ENCODE peak calls at places on chromosomes 12 and 14, in four cellular contexts. E is adipocyte; K is CD4-positive, alpha-beta T cell; X is gastrocnemius medialis. R is an unnamed sample.

GRCh38 chr14:94331462-94331861 is 8.3 kb upstream of the SERPINA6 start:
- DNase-seq in E (no peak), K (no peak), X (no peak), R (no peak)

GRCh38 chr12:92561543-92561899 is 141.3 kb upstream of the PLEKHG7 start:
- DNase-seq in E (peak; percentile 89), K (no peak), X (peak; percentile 50), R (no peak)

GRCh38 chr12:23055004-23055403 is 430.0 kb downstream of the ETNK1 start:
- DNase-seq in E (peak; percentile 4), K (no peak), X (no peak), R (no peak)

GRCh38 chr12:10069099-10069498 is 29.7 kb downstream of the CLEC1A start:
- DNase-seq in E (no peak), K (no peak), X (no peak), R (no peak)

GRCh38 chr12:96235497-96235826 is 41.3 kb downstream of the ELK3 start:
- DNase-seq in E (no peak), K (no peak), X (no peak), R (no peak)

GRCh38 chr12:122363782-122364181 is 58.7 kb downstream of the CLIP1 start:
- DNase-seq in E (no peak), K (no peak), X (peak; percentile 93), R (no peak)

GRCh38 chr12:124609041-124609984 is 41.9 kb upstream of the NCOR2 start:
- DNase-seq in E (peak; percentile 8), K (peak; percentile 79), X (peak; percentile 44), R (peak; percentile 68)

GRCh38 chr14:101119830-101120571 is 216.5 kb upstream of the RTL1 start:
- DNase-seq in E (peak; percentile 3), K (no peak), X (peak; percentile 20), R (no peak)

GRCh38 chr12:30296486-30296885 is 399.2 kb downstream of the IPO8 start:
- DNase-seq in E (no peak), K (no peak), X (no peak), R (no peak)

GRCh38 chr12:62517887-62518286 is 51.3 kb downstream of the MON2 start:
- DNase-seq in E (no peak), K (no peak), X (no peak), R (no peak)

GRCh38 chr14:92209141-92209540 is 87.4 kb downstream of the CPSF2 start:
- DNase-seq in E (no peak), K (no peak), X (no peak), R (no peak)

GRCh38 chr12:124716208-124717141 is 147.2 kb downstream of the SCARB1 start:
- DNase-seq in E (no peak), K (no peak), X (no peak), R (no peak)

GRCh38 chr12:26028953-26029740 is 70.7 kb downstream of the RASSF8 start:
- DNase-seq in E (peak; percentile 86), K (no peak), X (no peak), R (no peak)

GRCh38 chr12:67268335-67268895 is 743 bp upstream of the CAND1 start:
- DNase-seq in E (peak; percentile 99), K (peak; percentile 71), X (peak; percentile 94), R (peak; percentile 62)

GRCh38 chr14:100778078-100778927 is 47.6 kb upstream of the MEG3 start:
- DNase-seq in E (no peak), K (no peak), X (no peak), R (no peak)

GRCh38 chr12:4139191-4139590 is 134.4 kb upstream of the CCND2 start:
- DNase-seq in E (no peak), K (no peak), X (no peak), R (no peak)

GRCh38 chr14:38868415-38869290 is 234.4 kb downstream of the SEC23A start:
- DNase-seq in E (no peak), K (no peak), X (no peak), R (no peak)

GRCh38 chr14:100429537-100429936 is 106.4 kb downstream of the SLC25A47 start:
- DNase-seq in E (no peak), K (no peak), X (no peak), R (no peak)

GRCh38 chr12:110345176-110345651 is 58.3 kb downstream of the ANAPC7 start:
- DNase-seq in E (no peak), K (no peak), X (no peak), R (no peak)

GRCh38 chr12:109741970-109742372 is 28.3 kb downstream of the FAM222A start:
- DNase-seq in E (no peak), K (no peak), X (peak; percentile 1), R (no peak)

GRCh38 chr14:28766505-28767238 is at the start of gene FOXG1:
- DNase-seq in E (no peak), K (no peak), X (no peak), R (no peak)

GRCh38 chr12:68175566-68176033 is 16.1 kb upstream of the IFNG start:
- DNase-seq in E (no peak), K (peak; percentile 44), X (no peak), R (peak; percentile 53)

GRCh38 chr14:88227693-88228092 is 95.4 kb downstream of the KCNK10 start:
- DNase-seq in E (no peak), K (no peak), X (no peak), R (no peak)

DNA sequence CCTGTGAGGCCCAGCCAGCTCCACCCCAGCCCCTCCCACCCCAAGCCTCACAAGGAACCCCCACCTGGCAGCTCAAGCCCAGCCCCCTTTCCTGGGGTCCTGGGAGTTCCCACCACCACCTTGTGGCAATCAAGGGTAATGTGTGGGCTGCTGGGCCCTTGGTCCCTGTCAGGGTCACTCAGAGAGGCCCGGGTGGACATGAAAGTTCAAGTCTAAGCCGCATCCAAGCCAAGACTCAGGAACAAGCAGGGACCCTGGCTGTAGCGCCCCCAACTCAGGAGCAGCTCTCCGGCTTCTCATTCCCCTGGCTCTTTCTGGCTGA is 106.4 kb upstream of the C14orf180 start:
- DNase-seq in E (no peak), K (no peak), X (no peak), R (no peak)
- H3K9me3 ChIP-seq in E (no peaks in the 10 kb centered on the region), K (no peaks in the 10 kb centered on the region), X (no peaks in the 10 kb centered on the region), R (no peaks in the 10 kb centered on the region)

GRCh38 chr12:112528521-112528920 is 109.8 kb downstream of the PTPN11 start:
- DNase-seq in E (no peak), K (no peak), X (no peak), R (no peak)

GRCh38 chr12:112535637-112536366 is 117.1 kb downstream of the PTPN11 start:
- DNase-seq in E (no peak), K (no peak), X (no peak), R (no peak)

GRCh38 chr12:112530941-112531340 is 112.2 kb downstream of the PTPN11 start:
- DNase-seq in E (no peak), K (no peak), X (no peak), R (no peak)

GRCh38 chr12:112535017-112535416 is 116.3 kb downstream of the PTPN11 start:
- DNase-seq in E (no peak), K (no peak), X (no peak), R (no peak)

DNA sequence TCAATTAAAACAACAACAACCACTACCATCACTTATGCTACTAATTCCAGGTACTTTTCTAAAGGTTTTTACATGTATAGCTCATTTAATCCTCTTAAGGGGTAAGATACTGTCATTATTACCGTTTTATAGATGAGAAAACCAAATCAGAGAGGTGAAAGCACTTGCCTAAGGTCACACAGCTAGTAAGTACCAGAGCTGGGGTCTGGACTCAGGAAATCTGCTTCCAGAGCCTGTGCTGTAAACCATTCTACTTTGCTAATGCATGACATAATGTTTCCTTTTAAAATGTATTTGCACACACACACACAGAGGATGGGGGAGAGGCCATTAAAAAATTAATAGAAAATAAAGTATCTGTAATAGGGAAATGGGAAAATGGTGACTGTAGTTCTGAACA is 113.4 kb downstream of the PTPN11 start:
- DNase-seq in E (no peak), K (no peak), X (no peak), R (no peak)
- H3K9me3 ChIP-seq in E (no peaks in the 10 kb centered on the region), K (no peaks in the 10 kb centered on the region), X (no peaks in the 10 kb centered on the region), R (no peaks in the 10 kb centered on the region)

GRCh38 chr12:130511285-130511684 is 173.6 kb downstream of the PIWIL1 start:
- DNase-seq in E (no peak), K (no peak), X (no peak), R (no peak)

GRCh38 chr12:130513572-130513971 is 175.9 kb downstream of the PIWIL1 start:
- DNase-seq in E (no peak), K (no peak), X (no peak), R (no peak)

GRCh38 chr12:130509454-130509853 is 171.8 kb downstream of the PIWIL1 start:
- DNase-seq in E (no peak), K (no peak), X (no peak), R (no peak)

GRCh38 chr12:130517588-130517987 is 179.9 kb downstream of the PIWIL1 start:
- DNase-seq in E (no peak), K (no peak), X (no peak), R (no peak)

DNA sequence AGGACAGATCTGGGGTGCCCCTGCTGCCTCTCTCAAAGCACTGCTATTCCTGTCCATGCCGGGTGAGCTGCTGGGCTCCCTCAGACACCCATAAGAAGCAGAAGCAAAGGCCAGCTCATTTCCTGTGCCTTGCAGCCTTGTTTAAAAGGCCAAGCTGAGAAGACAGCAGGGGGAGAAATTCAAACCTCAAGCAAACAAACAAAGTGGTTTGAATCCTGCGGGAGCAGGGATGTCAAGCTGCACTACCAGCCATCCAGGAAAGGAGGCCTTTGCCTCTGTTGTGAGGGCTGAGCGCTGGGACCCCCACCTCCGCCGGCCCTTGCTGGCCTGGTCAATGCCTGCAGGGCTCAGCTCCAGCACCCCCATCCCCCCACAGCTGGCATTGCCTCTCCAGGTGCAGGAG is 176.5 kb downstream of the PIWIL1 start:
- DNase-seq in E (no peak), K (no peak), X (no peak), R (no peak)
- H3K9me3 ChIP-seq in E (peaks cover 29% of the 10 kb centered on the region), K (peaks cover 5% of the 10 kb centered on the region), X (no peaks in the 10 kb centered on the region), R (no peaks in the 10 kb centered on the region)

GRCh38 chr14:105773584-105773983 is 247.2 kb downstream of the TMEM121 start:
- DNase-seq in E (no peak), K (no peak), X (no peak), R (no peak)

GRCh38 chr14:105774001-105774400 is 247.6 kb downstream of the TMEM121 start:
- DNase-seq in E (no peak), K (no peak), X (no peak), R (no peak)

GRCh38 chr14:105776924-105777323 is 250.5 kb downstream of the TMEM121 start:
- DNase-seq in E (no peak), K (no peak), X (no peak), R (no peak)
- H3K9me3 ChIP-seq in E (peaks cover 26% of the 10 kb centered on the region), K (peaks cover 26% of the 10 kb centered on the region), X (no peaks in the 10 kb centered on the region), R (peaks cover 4% of the 10 kb centered on the region)

GRCh38 chr12:34214011-34214410 is 191.7 kb downstream of the ALG10 start:
- DNase-seq in E (no peak), K (no peak), X (no peak), R (no peak)

GRCh38 chr12:34212651-34213050 is 190.4 kb downstream of the ALG10 start:
- DNase-seq in E (no peak), K (no peak), X (no peak), R (no peak)

GRCh38 chr12:34217660-34218059 is 195.4 kb downstream of the ALG10 start:
- DNase-seq in E (no peak), K (no peak), X (no peak), R (no peak)

GRCh38 chr12:34215893-34216285 is 193.6 kb downstream of the ALG10 start:
- DNase-seq in E (no peak), K (no peak), X (no peak), R (no peak)

GRCh38 chr12:34215213-34215892 is 193.1 kb downstream of the ALG10 start:
- DNase-seq in E (no peak), K (no peak), X (no peak), R (no peak)
- H3K9me3 ChIP-seq in E (no peaks in the 10 kb centered on the region), K (no peaks in the 10 kb centered on the region), X (no peaks in the 10 kb centered on the region), R (no peaks in the 10 kb centered on the region)

GRCh38 chr12:94421868-94422740 is 37.6 kb downstream of the CEP83 start:
- DNase-seq in E (no peak), K (no peak), X (no peak), R (no peak)
- H3K9me3 ChIP-seq in E (peaks cover 19% of the 10 kb centered on the region), K (peaks cover 25% of the 10 kb centered on the region), X (no peaks in the 10 kb centered on the region), R (no peaks in the 10 kb centered on the region)

R was measured in T-helper 17 cell.